ENCODE peak calls at places on chromosomes 2 and 18, in five cellular contexts. X is endodermal cell, W is fibroblast of lung, H is mammary epithelial cell, Q is K562. G is an unnamed sample.

GRCh38 chr2:105278654-105279053 is 37.1 kb downstream of the GPR45 start:
- DNase-seq in X (no peak), W (no peak), H (no peak), Q (no peak), G (no peak)

GRCh38 chr2:206619011-206619410 is 23.3 kb upstream of the FAM237A start:
- DNase-seq in X (no peak), W (no peak), H (no peak), Q (no peak), G (no peak)

GRCh38 chr2:162768646-162769045 is 69.9 kb downstream of the KCNH7 start:
- DNase-seq in X (no peak), W (no peak), H (no peak), Q (no peak), G (no peak)

GRCh38 chr2:224560549-224560948 is 24.6 kb downstream of the CUL3 start:
- DNase-seq in X (no peak), W (no peak), H (no peak), Q (no peak), G (no peak)

GRCh38 chr2:36824281-36824680 is 127.8 kb downstream of the VIT start:
- DNase-seq in X (peak; percentile 67), W (no peak), H (no peak), Q (no peak), G (no peak)

GRCh38 chr2:240452471-240453256 is 17.2 kb downstream of the GPC1 start:
- DNase-seq in X (peak; percentile 89), W (peak; percentile 55), H (peak; percentile 39), Q (peak; percentile 93), G (peak; percentile 70)

GRCh38 chr18:72830109-72830508 is 37.7 kb downstream of the NETO1 start:
- DNase-seq in X (peak; percentile 91), W (peak; percentile 40), H (peak; percentile 51), Q (no peak), G (peak; percentile 30)

GRCh38 chr2:227939271-227940027 is 68.0 kb downstream of the DAW1 start:
- DNase-seq in X (peak; percentile 75), W (peak; percentile 17), H (peak; percentile 16), Q (peak; percentile 5), G (peak; percentile 67)

GRCh38 chr2:72182547-72183460 is 35.1 kb upstream of the CYP26B1 start:
- DNase-seq in X (no peak), W (no peak), H (no peak), Q (no peak), G (no peak)

GRCh38 chr2:24984912-24985311 is 13.2 kb upstream of the DNAJC27 start:
- DNase-seq in X (peak; percentile 42), W (peak; percentile 57), H (no peak), Q (no peak), G (no peak)

GRCh38 chr18:78525364-78526111 is 454.1 kb upstream of the SALL3 start:
- DNase-seq in X (peak; percentile 31), W (peak; percentile 5), H (no peak), Q (no peak), G (no peak)

GRCh38 chr2:161416294-161416632 is at the start of gene TBR1:
- DNase-seq in X (peak; percentile 66), W (no peak), H (no peak), Q (no peak), G (no peak)

GRCh38 chr2:173588931-173589369 is 234.3 kb downstream of the CDCA7 start:
- DNase-seq in X (no peak), W (peak; percentile 46), H (no peak), Q (no peak), G (peak; percentile 65)

GRCh38 chr2:205627085-205627484 is 55.2 kb upstream of the NRP2 start:
- DNase-seq in X (no peak), W (no peak), H (no peak), Q (no peak), G (peak; percentile 16)

GRCh38 chr2:9336534-9337354 is 86.6 kb downstream of the ITGB1BP1 start:
- DNase-seq in X (no peak), W (peak; percentile 90), H (peak; percentile 90), Q (peak; percentile 57), G (peak; percentile 98)

GRCh38 chr2:227816507-227817274 is 3.0 kb downstream of the CCL20 start:
- DNase-seq in X (no peak), W (peak; percentile 27), H (peak; percentile 21), Q (no peak), G (no peak)

GRCh38 chr2:30301551-30301950 is 70.2 kb downstream of the LBH start:
- DNase-seq in X (peak; percentile 78), W (peak; percentile 26), H (no peak), Q (no peak), G (peak; percentile 27)

GRCh38 chr2:86274918-86275275 is 62.5 kb downstream of the REEP1 start:
- DNase-seq in X (no peak), W (no peak), H (no peak), Q (peak; percentile 31), G (no peak)

GRCh38 chr18:41594582-41594981 is 360.5 kb upstream of the PIK3C3 start:
- DNase-seq in X (no peak), W (no peak), H (no peak), Q (no peak), G (no peak)

GRCh38 chr18:62979172-62979571 is 263.8 kb downstream of the PHLPP1 start:
- DNase-seq in X (no peak), W (peak; percentile 87), H (peak; percentile 77), Q (no peak), G (peak; percentile 90)

GRCh38 chr2:3847397-3848052 is 144.2 kb downstream of the DCDC2C start:
- DNase-seq in X (no peak), W (no peak), H (no peak), Q (no peak), G (no peak)

GRCh38 chr2:160492401-160493226 is 993 bp downstream of the RBMS1 start:
- DNase-seq in X (peak; percentile 96), W (peak; percentile 79), H (peak; percentile 67), Q (peak; percentile 12), G (peak; percentile 77)

GRCh38 chr2:69779258-69779989 is 37.5 kb downstream of the ANXA4 start:
- DNase-seq in X (no peak), W (peak; percentile 64), H (peak; percentile 64), Q (peak; percentile 27), G (peak; percentile 66)

GRCh38 chr18:63963610-63964256 is 6.1 kb upstream of the SERPINB8 start:
- DNase-seq in X (peak; percentile 73), W (peak; percentile 58), H (peak; percentile 48), Q (no peak), G (peak; percentile 76)

GRCh38 chr2:117056376-117056748 is 758.1 kb upstream of the DDX18 start:
- DNase-seq in X (no peak), W (no peak), H (no peak), Q (no peak), G (no peak)

GRCh38 chr2:81412681-81413080 is 1108.1 kb upstream of the LRRTM1 start:
- DNase-seq in X (no peak), W (no peak), H (no peak), Q (no peak), G (peak; percentile 34)

GRCh38 chr2:172446524-172447063 is 19.2 kb downstream of the ITGA6 start:
- DNase-seq in X (no peak), W (no peak), H (no peak), Q (no peak), G (peak; percentile 53)

GRCh38 chr2:169775765-169776482 is 22.7 kb upstream of the SSB start:
- DNase-seq in X (no peak), W (peak; percentile 36), H (peak; percentile 31), Q (no peak), G (peak; percentile 15)

GRCh38 chr2:15061268-15061667 is 428.8 kb downstream of the LRATD1 start:
- DNase-seq in X (no peak), W (no peak), H (no peak), Q (no peak), G (no peak)

GRCh38 chr2:15069149-15069548 is 436.6 kb downstream of the LRATD1 start:
- DNase-seq in X (no peak), W (peak; percentile 82), H (no peak), Q (no peak), G (no peak)

GRCh38 chr2:15066138-15066537 is 433.6 kb downstream of the LRATD1 start:
- DNase-seq in X (no peak), W (no peak), H (no peak), Q (no peak), G (no peak)
- H3K9ac ChIP-seq in X (no peak overlapping the region), W (no peak overlapping the region), H (no peak overlapping the region), Q (no peak overlapping the region), G (no peak overlapping the region)

DNA sequence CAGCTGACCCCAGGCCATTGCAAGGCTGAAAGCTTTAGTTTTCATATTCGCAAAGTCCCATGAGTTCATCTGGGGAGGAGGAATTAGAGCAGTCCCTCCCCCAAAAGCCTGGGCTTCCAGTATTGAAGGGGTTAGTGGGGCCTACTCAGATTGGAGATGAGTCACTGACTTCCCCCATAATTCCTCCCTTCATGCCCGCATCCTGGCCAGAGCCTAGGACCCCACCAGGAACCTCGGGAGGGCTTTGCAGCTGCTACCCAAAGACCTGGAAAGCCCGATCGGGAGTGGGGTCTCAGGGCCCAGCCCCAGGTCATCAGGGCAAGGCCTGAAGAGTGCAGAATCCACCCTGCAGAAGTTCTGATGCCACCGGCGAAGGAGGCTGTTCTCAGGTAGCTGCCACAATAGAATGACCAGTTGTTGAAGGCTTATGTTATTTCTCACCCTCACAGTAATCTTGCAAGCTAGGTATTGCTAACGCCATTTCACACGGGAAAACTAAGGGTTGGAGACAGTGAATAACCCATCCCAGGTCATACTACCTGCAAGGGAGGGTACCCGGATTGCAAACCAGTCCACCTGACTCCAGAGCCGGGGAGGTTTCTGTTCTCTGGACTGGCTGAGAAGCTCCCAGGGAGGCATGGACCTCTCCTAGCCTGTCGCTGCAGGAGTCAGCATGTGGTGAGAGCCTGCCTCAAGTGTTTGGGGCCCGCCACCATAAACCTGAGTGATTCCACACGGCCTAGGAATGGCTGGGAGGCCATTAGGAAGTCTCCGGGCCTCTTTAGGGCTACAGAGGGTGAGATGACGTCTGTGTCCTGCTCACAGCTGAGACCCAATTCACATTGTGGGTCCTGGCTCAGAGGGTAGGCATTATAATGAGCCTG is 5.8 kb upstream of the ARID5A start:
- DNase-seq in X (peak; percentile 51), W (no peak), H (no peak), Q (no peak), G (no peak)
- H3K9ac ChIP-seq in X (no peak overlapping the region), W (no peak overlapping the region), H (no peak overlapping the region), Q (no peak overlapping the region), G (no peak overlapping the region)

GRCh38 chr2:111704246-111704645 is 179.7 kb downstream of the ANAPC1 start:
- DNase-seq in X (peak; percentile 62), W (peak; percentile 85), H (peak; percentile 84), Q (no peak), G (peak; percentile 82)

GRCh38 chr2:111703759-111704158 is 180.2 kb downstream of the ANAPC1 start:
- DNase-seq in X (peak; percentile 60), W (no peak), H (no peak), Q (no peak), G (no peak)

GRCh38 chr2:111706481-111707001 is 177.5 kb downstream of the ANAPC1 start:
- DNase-seq in X (peak; percentile 56), W (no peak), H (no peak), Q (no peak), G (no peak)

GRCh38 chr2:111705711-111706323 is 178.2 kb downstream of the ANAPC1 start:
- DNase-seq in X (peak; percentile 90), W (peak; percentile 98), H (peak; percentile 89), Q (no peak), G (peak; percentile 96)

DNA sequence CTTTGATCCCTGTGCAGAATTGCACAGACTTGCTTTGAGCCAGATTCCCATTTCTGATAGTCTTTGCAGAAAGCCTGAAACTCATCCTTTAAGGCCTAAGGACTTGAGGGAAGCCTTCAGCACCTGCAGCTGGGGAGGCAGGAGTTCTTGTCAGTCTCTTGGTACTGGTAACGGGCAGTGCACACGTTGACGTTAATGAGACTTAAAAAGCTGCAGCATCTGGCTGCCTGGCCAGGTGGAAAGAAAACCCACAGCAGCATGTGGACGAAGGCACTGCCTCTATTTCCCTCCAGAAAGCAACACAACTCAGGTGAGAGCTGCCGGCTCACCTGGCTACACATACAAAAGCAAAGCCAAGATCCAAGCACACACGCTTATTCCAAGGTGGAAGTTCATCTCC is 178.8 kb downstream of the ANAPC1 start:
- DNase-seq in X (peak; percentile 59), W (no peak), H (no peak), Q (no peak), G (no peak)
- H3K9ac ChIP-seq in X (no peak overlapping the region), W (no peak overlapping the region), H (no peak overlapping the region), Q (no peak overlapping the region), G (peak overlapping the region; percentile 56)

GRCh38 chr2:101223814-101224231 is 28.9 kb upstream of the CNOT11 start:
- DNase-seq in X (no peak), W (peak; percentile 22), H (no peak), Q (no peak), G (no peak)
- H3K9ac ChIP-seq in X (no peak overlapping the region), W (no peak overlapping the region), H (no peak overlapping the region), Q (no peak overlapping the region), G (no peak overlapping the region)

G was measured in PC-3.